ENCODE peak calls at places on chromosome 19, in six cellular contexts. M, F, V, Y, G and A are unnamed samples.

GRCh38 chr19:524062-524674 is 7.4 kb upstream of the CDC34 start:
- DNase-seq in Y (no peak), G (no peak), M (no peak), V (no peak), F (no peak), A (peak)

GRCh38 chr19:18317998-18318800 is 4.7 kb downstream of the LSM4 start:
- DNase-seq in M (no peak), G (no peak), F (no peak), Y (no peak), V (no peak), A (no peak)

GRCh38 chr19:18596752-18597157 is 8.2 kb downstream of the REX1BD start:
- DNase-seq in V (peak), Y (peak), G (peak), F (no peak), M (no peak), A (no peak)

GRCh38 chr19:29505034-29505824 is 20.6 kb upstream of the VSTM2B start:
- DNase-seq in M (no peak), V (no peak), G (no peak), F (no peak), Y (no peak), A (no peak)

GRCh38 chr19:56291857-56292256 is 19.3 kb downstream of the EDDM13 start:
- DNase-seq in M (no peak), Y (no peak), V (no peak), G (no peak), F (no peak), A (no peak)

GRCh38 chr19:55474269-55475265 is 1.9 kb upstream of the ZNF628 start:
- DNase-seq in V (no peak), F (peak), G (no peak), M (no peak), Y (no peak), A (no peak)

GRCh38 chr19:46614114-46614701 is 10.7 kb downstream of the PTGIR start:
- DNase-seq in V (peak), F (peak), Y (peak), M (peak), G (peak), A (peak)

GRCh38 chr19:58361900-58362271 is 665 bp downstream of the ZNF497 start:
- DNase-seq in G (peak), Y (peak), V (peak), M (peak), F (peak), A (no peak)

GRCh38 chr19:41627966-41628675 is 1.2 kb upstream of the CEACAM4 start:
- DNase-seq in Y (no peak), M (no peak), V (no peak), G (no peak), F (no peak), A (no peak)

GRCh38 chr19:7909471-7910067 is 5.1 kb upstream of the TGFBR3L start:
- DNase-seq in V (no peak), F (no peak), M (no peak), G (no peak), Y (no peak), A (no peak)

GRCh38 chr19:40596608-40597328 is 4.4 kb upstream of the LTBP4 start:
- DNase-seq in F (no peak), M (peak), V (peak), Y (peak), G (peak), A (peak)

GRCh38 chr19:47120461-47120860 is 6.9 kb upstream of the ZC3H4 start:
- DNase-seq in V (no peak), M (no peak), G (no peak), F (no peak), Y (no peak), A (no peak)

GRCh38 chr19:33368074-33368864 is 5.2 kb upstream of the CEBPG start:
- DNase-seq in Y (peak), M (no peak), V (no peak), F (peak), G (no peak), A (peak)

GRCh38 chr19:41350735-41351338 is 2.9 kb downstream of the TGFB1 start:
- DNase-seq in Y (no peak), M (no peak), V (no peak), F (no peak), G (peak), A (peak)

GRCh38 chr19:50333235-50333736 is 4.1 kb upstream of the KCNC3 start:
- DNase-seq in M (peak), F (peak), G (peak), V (peak), Y (peak), A (peak)

GRCh38 chr19:40228863-40229262 is 2.4 kb upstream of the CCNP start:
- DNase-seq in F (no peak), M (no peak), Y (no peak), V (no peak), G (no peak), A (no peak)

GRCh38 chr19:6423499-6424189 is 967 bp downstream of the KHSRP start:
- DNase-seq in V (no peak), Y (peak), G (peak), F (peak), M (peak), A (peak)

GRCh38 chr19:35212241-35212640 is 16.3 kb downstream of the FAM187B start:
- DNase-seq in G (no peak), M (no peak), V (no peak), Y (no peak), F (no peak), A (no peak)

GRCh38 chr19:8484331-8484894 is 18.0 kb downstream of the PRAM1 start:
- DNase-seq in F (no peak), Y (no peak), M (no peak), G (no peak), V (no peak), A (no peak)

GRCh38 chr19:28977826-28978225 is 235.1 kb downstream of the UQCRFS1 start:
- DNase-seq in Y (no peak), F (no peak), M (no peak), G (peak), V (no peak), A (no peak)

GRCh38 chr19:51093510-51094345 is 11.0 kb upstream of the KLK14 start:
- DNase-seq in M (no peak), G (no peak), V (no peak), Y (peak), F (no peak), A (no peak)

GRCh38 chr19:34712606-34713261 is 21.3 kb upstream of the ZNF181 start:
- DNase-seq in M (peak), V (peak), G (peak), F (peak), Y (peak), A (peak)

GRCh38 chr19:42389899-42390298 is at the start of gene CNFN:
- DNase-seq in M (no peak), Y (no peak), G (no peak), F (no peak), V (no peak), A (no peak)

GRCh38 chr19:45306522-45307027 is 16.1 kb downstream of the CKM start:
- DNase-seq in M (no peak), F (no peak), V (no peak), Y (no peak), G (peak), A (no peak)

GRCh38 chr19:36528921-36529518 is 949 bp upstream of the ZNF260 start:
- DNase-seq in Y (no peak), F (no peak), G (peak), M (peak), V (no peak), A (no peak)

GRCh38 chr19:50706387-50706786 is 13.2 kb downstream of the SHANK1 start:
- DNase-seq in F (no peak), V (no peak), Y (no peak), G (no peak), M (no peak), A (no peak)

GRCh38 chr19:54364775-54365257 is at the start of gene LAIR1:
- DNase-seq in Y (no peak), G (no peak), F (no peak), V (no peak), M (no peak), A (no peak)

GRCh38 chr19:9966024-9966423 is 29.7 kb upstream of the OLFM2 start:
- DNase-seq in F (no peak), V (no peak), Y (no peak), G (no peak), M (no peak), A (no peak)
- H3K4me2 ChIP-seq in F (no peak), V (no peak), Y (no peak), G (peak), M (no peak), A (no peak)

GRCh38 chr19:16161848-16162247 is 11.5 kb downstream of the CIB3 start:
- DNase-seq in F (peak), V (peak), G (no peak), Y (peak), M (no peak), A (peak)
- H3K4me2 ChIP-seq in F (peak), V (peak), G (no peak), Y (peak), M (peak), A (no peak)

DNA sequence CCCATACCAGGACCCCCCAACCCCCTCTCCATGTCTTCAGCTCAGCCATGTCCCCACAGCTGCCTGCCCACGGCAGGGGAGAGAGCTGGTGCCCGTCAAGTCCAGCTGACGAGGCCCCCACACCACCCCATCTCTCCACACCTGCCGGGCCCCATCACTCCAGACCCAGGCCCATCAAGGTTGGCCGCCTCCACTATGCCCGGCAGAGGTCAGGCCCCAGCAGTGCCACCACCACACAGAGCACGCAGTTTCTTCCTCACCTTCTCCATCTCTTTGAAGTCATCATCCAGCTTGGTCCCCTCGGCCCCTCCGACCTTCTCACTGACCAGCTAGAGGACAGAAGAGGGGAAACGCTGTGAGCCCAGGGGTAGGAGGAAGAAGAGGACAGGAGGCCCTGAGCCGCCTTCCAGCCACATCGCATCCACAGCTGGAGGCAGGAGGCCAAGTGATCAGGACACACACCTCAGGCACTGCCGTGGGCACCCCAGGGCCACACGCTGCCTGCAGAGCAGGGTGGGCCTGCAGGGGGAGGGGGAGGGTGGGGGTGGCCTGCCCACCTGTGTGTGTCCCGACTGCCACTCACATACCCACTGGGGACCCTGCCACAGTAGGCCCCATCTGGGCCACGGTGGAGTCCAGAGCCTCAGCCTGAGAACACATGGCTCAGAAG is 23.4 kb downstream of the MPND start:
- DNase-seq in F (no peak), V (no peak), Y (no peak), M (no peak), G (no peak), A (no peak)
- H3K4me2 ChIP-seq in F (no peak), V (no peak), Y (no peak), M (no peak), G (no peak), A (no peak)

GRCh38 chr19:48573163-48573505 is 21.2 kb downstream of the SULT2B1 start:
- DNase-seq in M (no peak), G (no peak), Y (no peak), F (no peak), V (no peak), A (no peak)

GRCh38 chr19:48565090-48565489 is 13.1 kb downstream of the SULT2B1 start:
- DNase-seq in G (no peak), M (peak), F (peak), V (no peak), Y (peak), A (peak)

GRCh38 chr19:48571378-48572162 is 19.6 kb downstream of the SULT2B1 start:
- DNase-seq in V (no peak), G (no peak), F (no peak), M (no peak), Y (no peak), A (no peak)

GRCh38 chr19:48569814-48570213 is 17.8 kb downstream of the SULT2B1 start:
- DNase-seq in G (no peak), M (no peak), V (no peak), Y (no peak), F (peak), A (no peak)

GRCh38 chr19:48568345-48568886 is 16.4 kb downstream of the SULT2B1 start:
- DNase-seq in G (peak), Y (peak), F (peak), M (peak), V (peak), A (peak)
- H3K4me2 ChIP-seq in G (peak), Y (peak), F (peak), M (peak), V (peak), A (peak)

GRCh38 chr19:2045501-2046045 is 5.5 kb downstream of the MKNK2 start:
- DNase-seq in V (no peak), F (no peak), G (no peak), Y (no peak), M (no peak), A (no peak)
- H3K4me2 ChIP-seq in V (no peak), F (no peak), G (no peak), Y (no peak), M (peak), A (no peak)